ENCODE peak calls at places on chromosomes 5 and 9, in seven cellular contexts. E is kidney, H is AG10803, G is fibroblast of lung, O is HL-60, V is heart left ventricle, Q is K562. U is an unnamed sample.

GRCh38 chr9:124660341-124660801 is 110.7 kb downstream of the NR6A1 start:
- DNase-seq in E (no peak), H (peak; percentile 78), G (peak; percentile 81), O (peak; percentile 42), V (no peak), Q (peak; percentile 29), U (no peak)

GRCh38 chr9:27888661-27889295 is 315.5 kb upstream of the C9orf72 start:
- DNase-seq in E (no peak), H (no peak), G (no peak), O (peak; percentile 4), V (no peak), Q (peak; percentile 3), U (no peak)

GRCh38 chr5:959581-960531 is 48.7 kb upstream of the NKD2 start:
- DNase-seq in E (peak; percentile 65), H (no peak), G (no peak), O (no peak), V (no peak), Q (no peak), U (no peak)

GRCh38 chr5:41410737-41411136 is 99.7 kb downstream of the PLCXD3 start:
- DNase-seq in E (no peak), H (no peak), G (no peak), O (peak; percentile 33), V (no peak), Q (no peak), U (no peak)

GRCh38 chr5:181261320-181262085 is 560 bp upstream of the TRIM52 start:
- DNase-seq in E (peak; percentile 90), H (peak; percentile 71), G (peak; percentile 62), O (peak; percentile 87), V (peak; percentile 87), Q (peak; percentile 75), U (no peak)

GRCh38 chr5:168311061-168311566 is 19.7 kb downstream of the WWC1 start:
- DNase-seq in E (no peak), H (no peak), G (no peak), O (no peak), V (no peak), Q (no peak), U (no peak)

GRCh38 chr9:35538361-35539234 is 48.7 kb downstream of the RUSC2 start:
- DNase-seq in E (peak; percentile 92), H (peak; percentile 84), G (peak; percentile 85), O (peak; percentile 56), V (peak; percentile 84), Q (no peak), U (peak; percentile 56)

GRCh38 chr5:61464512-61464911 is 132.5 kb downstream of the ZSWIM6 start:
- DNase-seq in E (no peak), H (no peak), G (no peak), O (no peak), V (no peak), Q (no peak), U (no peak)

GRCh38 chr9:130713286-130713975 is 19.9 kb downstream of the EXOSC2 start:
- DNase-seq in E (peak; percentile 84), H (peak; percentile 38), G (peak; percentile 33), O (no peak), V (no peak), Q (peak; percentile 30), U (peak; percentile 48)

GRCh38 chr9:87682618-87683017 is 43.3 kb upstream of the CTSL start:
- DNase-seq in E (no peak), H (no peak), G (no peak), O (no peak), V (no peak), Q (no peak), U (no peak)

GRCh38 chr9:110189001-110189400 is 19.0 kb downstream of the C9orf152 start:
- DNase-seq in E (no peak), H (peak; percentile 60), G (no peak), O (peak; percentile 84), V (no peak), Q (no peak), U (peak; percentile 52)

GRCh38 chr9:129416831-129417604 is 203.9 kb downstream of the C9orf50 start:
- DNase-seq in E (no peak), H (no peak), G (peak; percentile 55), O (peak; percentile 47), V (peak; percentile 33), Q (no peak), U (no peak)

GRCh38 chr5:92769986-92770385 is 811.0 kb downstream of the NR2F1-AS1 start:
- DNase-seq in E (no peak), H (peak; percentile 25), G (peak; percentile 51), O (no peak), V (no peak), Q (no peak), U (no peak)

GRCh38 chr5:16134204-16134603 is 45.4 kb downstream of the MARCHF11 start:
- DNase-seq in E (no peak), H (no peak), G (no peak), O (no peak), V (no peak), Q (no peak), U (no peak)

GRCh38 chr5:16131878-16132277 is 47.7 kb downstream of the MARCHF11 start:
- DNase-seq in E (no peak), H (no peak), G (no peak), O (no peak), V (no peak), Q (no peak), U (no peak)

GRCh38 chr5:16127865-16128544 is 51.6 kb downstream of the MARCHF11 start:
- DNase-seq in E (no peak), H (no peak), G (no peak), O (no peak), V (no peak), Q (no peak), U (no peak)

DNA sequence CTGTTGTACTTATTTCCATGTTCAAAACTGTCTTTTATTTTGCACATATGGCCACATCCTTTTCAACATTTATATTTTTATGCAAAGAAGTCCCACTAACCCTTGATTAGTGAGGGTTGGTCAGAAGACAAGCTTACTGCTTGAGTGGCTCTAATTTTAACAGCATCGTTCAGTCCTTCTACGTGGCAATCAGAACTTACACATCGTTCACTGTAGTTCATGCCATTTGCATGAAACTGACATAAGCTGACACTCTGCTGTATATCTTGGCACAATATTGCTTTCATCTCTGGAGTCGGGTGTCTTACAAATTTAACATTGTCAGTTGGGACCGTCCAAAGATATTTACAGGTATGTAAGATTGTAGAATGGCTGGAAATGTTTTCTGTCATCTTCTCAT is 50.6 kb downstream of the MARCHF11 start:
- DNase-seq in E (no peak), H (no peak), G (no peak), O (no peak), V (no peak), Q (no peak), U (no peak)
- H3K4me3 ChIP-seq in E (no peak overlapping the region), H (no peak overlapping the region), G (no peak overlapping the region), O (no peak overlapping the region), V (peak overlapping the region; percentile 20), Q (no peak overlapping the region), U (no peak overlapping the region)

GRCh38 chr9:89523948-89524347 is 26.0 kb upstream of the SEMA4D start:
- DNase-seq in E (no peak), H (no peak), G (no peak), O (peak; percentile 45), V (no peak), Q (no peak), U (no peak)

GRCh38 chr9:89525673-89526374 is 27.9 kb upstream of the SEMA4D start:
- DNase-seq in E (no peak), H (no peak), G (no peak), O (peak; percentile 61), V (no peak), Q (no peak), U (no peak)

GRCh38 chr9:89522979-89523305 is 25.0 kb upstream of the SEMA4D start:
- DNase-seq in E (no peak), H (no peak), G (no peak), O (no peak), V (no peak), Q (no peak), U (no peak)

GRCh38 chr9:89526667-89527066 is 28.8 kb upstream of the SEMA4D start:
- DNase-seq in E (no peak), H (no peak), G (no peak), O (no peak), V (no peak), Q (no peak), U (no peak)

DNA sequence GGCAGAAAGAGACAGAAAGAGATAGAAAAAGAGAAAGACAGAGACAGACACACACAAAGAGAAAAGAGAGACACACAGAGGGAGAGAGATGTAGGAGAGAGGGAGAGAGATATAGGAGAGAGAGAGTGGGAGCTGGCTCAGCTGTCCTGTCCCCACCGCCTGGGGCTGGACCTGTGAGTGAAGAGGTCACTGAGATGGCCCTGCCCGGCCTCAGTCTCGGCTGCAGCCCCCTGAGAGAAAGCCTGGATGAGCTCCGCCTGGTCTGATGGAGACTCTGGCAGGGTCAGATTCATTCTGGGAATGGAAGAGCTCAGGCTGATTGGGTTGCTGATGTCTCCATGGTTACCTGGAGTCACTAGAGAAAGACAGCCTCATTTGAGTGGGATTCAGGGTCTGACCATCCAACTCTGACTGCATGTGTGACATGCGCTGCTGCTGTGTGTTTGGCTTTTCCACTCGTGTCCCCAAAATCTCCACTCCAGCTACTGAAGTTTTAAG is 27.0 kb upstream of the SEMA4D start:
- DNase-seq in E (no peak), H (no peak), G (no peak), O (no peak), V (no peak), Q (no peak), U (no peak)
- H3K4me3 ChIP-seq in E (no peak overlapping the region), H (no peak overlapping the region), G (no peak overlapping the region), O (no peak overlapping the region), V (no peak overlapping the region), Q (no peak overlapping the region), U (no peak overlapping the region)

GRCh38 chr9:111601237-111602018 is 2.0 kb upstream of the PTGR1 start:
- DNase-seq in E (no peak), H (peak; percentile 38), G (peak; percentile 45), O (no peak), V (no peak), Q (peak; percentile 15), U (no peak)
- H3K4me3 ChIP-seq in E (no peak overlapping the region), H (no peak overlapping the region), G (no peak overlapping the region), O (no peak overlapping the region), V (no peak overlapping the region), Q (no peak overlapping the region), U (no peak overlapping the region)

GRCh38 chr5:163914911-163915310 is 409.5 kb downstream of the MAT2B start:
- DNase-seq in E (no peak), H (no peak), G (no peak), O (peak; percentile 66), V (no peak), Q (no peak), U (no peak)

GRCh38 chr5:163917741-163918140 is 412.3 kb downstream of the MAT2B start:
- DNase-seq in E (no peak), H (no peak), G (peak; percentile 28), O (no peak), V (no peak), Q (no peak), U (no peak)

GRCh38 chr5:163915481-163915961 is 410.1 kb downstream of the MAT2B start:
- DNase-seq in E (peak; percentile 61), H (no peak), G (peak; percentile 59), O (peak; percentile 72), V (no peak), Q (no peak), U (no peak)

GRCh38 chr5:163916856-163917255 is 411.4 kb downstream of the MAT2B start:
- DNase-seq in E (no peak), H (no peak), G (no peak), O (peak; percentile 59), V (no peak), Q (no peak), U (no peak)

DNA sequence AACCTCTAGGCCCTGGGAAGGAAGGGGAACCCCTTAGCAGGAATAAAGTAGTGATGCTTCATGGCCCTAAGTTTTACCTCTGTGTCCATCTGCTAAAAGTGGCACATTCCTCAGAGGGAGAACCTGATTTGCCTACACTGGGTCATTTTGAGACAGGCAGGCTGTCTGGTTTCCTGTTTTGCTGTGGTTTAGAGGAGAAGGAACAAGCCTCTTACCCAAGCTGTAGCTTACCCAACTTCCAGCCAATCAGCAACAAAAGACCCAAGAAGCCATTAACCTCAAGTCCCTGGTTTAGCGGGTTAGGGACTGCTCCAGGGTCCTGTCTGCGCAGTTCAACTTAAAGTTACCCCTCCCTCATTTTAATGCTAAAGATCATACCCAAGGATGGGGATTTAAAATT is 411.0 kb downstream of the MAT2B start:
- DNase-seq in E (no peak), H (peak; percentile 21), G (peak; percentile 24), O (peak; percentile 96), V (no peak), Q (no peak), U (no peak)
- H3K4me3 ChIP-seq in E (no peak overlapping the region), H (no peak overlapping the region), G (no peak overlapping the region), O (no peak overlapping the region), V (no peak overlapping the region), Q (no peak overlapping the region), U (no peak overlapping the region)

U was measured in tibial nerve.